ENCODE peak calls at places on chromosomes 4 and X, in six cellular contexts. P is stimulated activated CD4-positive, alpha-beta T cell treated with anti-CD3 and anti-CD28 coated beads, Interleukin-2, amount 100 ng/mL, for 48 hours; S is activated naive CD4-positive, alpha-beta T cell treated with Interleukin-2 at 50 U/mL for 16 hours; T is C1 segment of cervical spinal cord; K is fibroblast of mammary gland; M is endothelial cell. J is an unnamed sample.

GRCh38 chr4:61553562-61554125 is 353.5 kb downstream of the ADGRL3 start:
- DNase-seq in M (no peak), S (no peak), P (no peak), K (no peak), T (no peak), J (no peak)

GRCh38 chr4:77145806-77146425 is 11.1 kb upstream of the CCNG2 start:
- DNase-seq in T (no peak), S (no peak), P (no peak), M (no peak), K (peak), J (no peak)

GRCh38 chrX:153926863-153927685 is 1.0 kb upstream of the ARHGAP4 start:
- DNase-seq in S (peak), T (no peak), P (peak), K (peak), M (no peak), J (no peak)

GRCh38 chr4:26557164-26557563 is 26.7 kb upstream of the TBC1D19 start:
- DNase-seq in P (no peak), T (no peak), S (no peak), K (peak), M (no peak), J (no peak)

GRCh38 chrX:53682885-53683555 is 3.5 kb downstream of the HUWE1 start:
- DNase-seq in P (peak), T (no peak), S (peak), M (peak), K (peak), J (no peak)

GRCh38 chrX:152817082-152817744 is 13.3 kb downstream of the CETN2 start:
- DNase-seq in P (no peak), K (peak), M (peak), S (no peak), T (no peak), J (no peak)

GRCh38 chr4:63700569-63700968 is 708.7 kb downstream of the TECRL start:
- DNase-seq in T (no peak), M (no peak), P (no peak), K (no peak), S (no peak), J (no peak)

GRCh38 chr4:121072080-121072835 is at the start of gene NDNF:
- DNase-seq in M (peak), T (no peak), P (peak), K (peak), S (peak), J (peak)

GRCh38 chr4:3308691-3309090 is 15.9 kb downstream of the RGS12 start:
- DNase-seq in P (no peak), T (no peak), M (no peak), K (no peak), S (no peak), J (no peak)

J was measured in ecto neural progenitor cell.